ENCODE peak calls at places on chromosome 19, in eight cellular contexts. One of them, this sample, is unnamed. For H3K27me3, the result is how much of the 10 kb centered on the place peaks cover.

GRCh38 chr19:19643158-19644053 is at the start of gene GMIP:
- DNase-seq in stomach: peak
- DNase-seq in K562: peak
- DNase-seq in spleen: peak
- DNase-seq in GM23338: peak
- DNase-seq in transverse colon: peak
- DNase-seq in HL-60: peak
- DNase-seq in esophagus muscularis mucosa: peak
- DNase-seq in this sample: peak

GRCh38 chr19:3336680-3337523 is 29.5 kb upstream of the NFIC start:
- DNase-seq in GM23338: no peak
- DNase-seq in K562: no peak
- DNase-seq in HL-60: no peak
- DNase-seq in spleen: no peak
- DNase-seq in stomach: peak
- DNase-seq in transverse colon: peak
- DNase-seq in esophagus muscularis mucosa: peak
- DNase-seq in this sample: peak

GRCh38 chr19:46878613-46879375 is 18.0 kb downstream of the ARHGAP35 start:
- DNase-seq in esophagus muscularis mucosa: no peak
- DNase-seq in K562: no peak
- DNase-seq in spleen: no peak
- DNase-seq in transverse colon: no peak
- DNase-seq in stomach: no peak
- DNase-seq in GM23338: no peak
- DNase-seq in HL-60: no peak
- DNase-seq in this sample: peak

GRCh38 chr19:17107546-17108452 is 32.2 kb downstream of the MYO9B start:
- DNase-seq in transverse colon: peak
- DNase-seq in K562: no peak
- DNase-seq in spleen: peak
- DNase-seq in stomach: peak
- DNase-seq in GM23338: no peak
- DNase-seq in HL-60: no peak
- DNase-seq in esophagus muscularis mucosa: no peak
- DNase-seq in this sample: peak

GRCh38 chr19:2250765-2251576 is 1.8 kb downstream of the AMH start:
- DNase-seq in spleen: no peak
- DNase-seq in stomach: no peak
- DNase-seq in esophagus muscularis mucosa: no peak
- DNase-seq in GM23338: peak
- DNase-seq in transverse colon: no peak
- DNase-seq in K562: no peak
- DNase-seq in HL-60: no peak
- DNase-seq in this sample: no peak

GRCh38 chr19:13783565-13784500 is 9.6 kb downstream of the C19orf53 start:
- DNase-seq in stomach: no peak
- DNase-seq in K562: no peak
- DNase-seq in esophagus muscularis mucosa: no peak
- DNase-seq in spleen: no peak
- DNase-seq in transverse colon: no peak
- DNase-seq in HL-60: no peak
- DNase-seq in GM23338: no peak
- DNase-seq in this sample: peak

GRCh38 chr19:44757735-44758505 is 9.4 kb downstream of the BCL3 start:
- DNase-seq in K562: no peak
- DNase-seq in stomach: peak
- DNase-seq in esophagus muscularis mucosa: no peak
- DNase-seq in spleen: peak
- DNase-seq in HL-60: no peak
- DNase-seq in transverse colon: peak
- DNase-seq in GM23338: peak
- DNase-seq in this sample: peak

GRCh38 chr19:45166723-45167252 is 6.0 kb upstream of the NKPD1 start:
- DNase-seq in spleen: peak
- DNase-seq in transverse colon: no peak
- DNase-seq in K562: no peak
- DNase-seq in stomach: no peak
- DNase-seq in GM23338: peak
- DNase-seq in esophagus muscularis mucosa: no peak
- DNase-seq in HL-60: no peak
- DNase-seq in this sample: no peak

GRCh38 chr19:9835507-9835949 is 410 bp downstream of the PIN1 start:
- DNase-seq in GM23338: no peak
- DNase-seq in stomach: no peak
- DNase-seq in esophagus muscularis mucosa: no peak
- DNase-seq in spleen: no peak
- DNase-seq in transverse colon: peak
- DNase-seq in HL-60: no peak
- DNase-seq in K562: peak
- DNase-seq in this sample: no peak

GRCh38 chr19:58009666-58010301 is 7.2 kb upstream of the ZNF606 start:
- DNase-seq in transverse colon: peak
- DNase-seq in esophagus muscularis mucosa: no peak
- DNase-seq in spleen: peak
- DNase-seq in GM23338: peak
- DNase-seq in K562: peak
- DNase-seq in stomach: peak
- DNase-seq in HL-60: peak
- DNase-seq in this sample: peak

GRCh38 chr19:16867211-16867610 is 21.6 kb upstream of the F2RL3 start:
- DNase-seq in HL-60: no peak
- DNase-seq in esophagus muscularis mucosa: no peak
- DNase-seq in transverse colon: no peak
- DNase-seq in K562: no peak
- DNase-seq in GM23338: no peak
- DNase-seq in stomach: no peak
- DNase-seq in spleen: no peak
- DNase-seq in this sample: no peak

GRCh38 chr19:3335431-3336350 is 30.7 kb upstream of the NFIC start:
- DNase-seq in stomach: peak
- DNase-seq in K562: no peak
- DNase-seq in esophagus muscularis mucosa: peak
- DNase-seq in HL-60: no peak
- DNase-seq in spleen: no peak
- DNase-seq in transverse colon: peak
- DNase-seq in GM23338: no peak
- DNase-seq in this sample: no peak

GRCh38 chr19:48964205-48965032 is 690 bp upstream of the FTL start:
- DNase-seq in HL-60: no peak
- DNase-seq in K562: no peak
- DNase-seq in esophagus muscularis mucosa: no peak
- DNase-seq in spleen: no peak
- DNase-seq in transverse colon: peak
- DNase-seq in stomach: peak
- DNase-seq in GM23338: peak
- DNase-seq in this sample: no peak

GRCh38 chr19:53177986-53178385 is 15.2 kb downstream of the ZNF665 start:
- DNase-seq in K562: no peak
- DNase-seq in esophagus muscularis mucosa: no peak
- DNase-seq in HL-60: no peak
- DNase-seq in GM23338: peak
- DNase-seq in transverse colon: no peak
- DNase-seq in spleen: no peak
- DNase-seq in stomach: no peak
- DNase-seq in this sample: no peak

GRCh38 chr19:7865262-7865911 is 8.8 kb downstream of the PRR36 start:
- DNase-seq in spleen: no peak
- DNase-seq in esophagus muscularis mucosa: no peak
- DNase-seq in HL-60: no peak
- DNase-seq in K562: peak
- DNase-seq in GM23338: peak
- DNase-seq in stomach: no peak
- DNase-seq in transverse colon: no peak
- DNase-seq in this sample: no peak

GRCh38 chr19:18479964-18480723 is 41.7 kb downstream of the ELL start:
- DNase-seq in HL-60: no peak
- DNase-seq in esophagus muscularis mucosa: peak
- DNase-seq in spleen: peak
- DNase-seq in stomach: peak
- DNase-seq in GM23338: no peak
- DNase-seq in transverse colon: peak
- DNase-seq in K562: no peak
- DNase-seq in this sample: peak

GRCh38 chr19:53086949-53087348 is 16.3 kb downstream of the ZNF160 start:
- DNase-seq in HL-60: no peak
- DNase-seq in transverse colon: no peak
- DNase-seq in esophagus muscularis mucosa: no peak
- DNase-seq in spleen: peak
- DNase-seq in K562: no peak
- DNase-seq in GM23338: no peak
- DNase-seq in stomach: no peak
- DNase-seq in this sample: peak

GRCh38 chr19:55165952-55166529 is 372 bp downstream of the DNAAF3 start:
- DNase-seq in HL-60: no peak
- DNase-seq in esophagus muscularis mucosa: no peak
- DNase-seq in GM23338: peak
- DNase-seq in K562: peak
- DNase-seq in transverse colon: peak
- DNase-seq in spleen: peak
- DNase-seq in stomach: peak
- DNase-seq in this sample: peak

GRCh38 chr19:38425810-38426466 is at the start of gene RASGRP4:
- DNase-seq in transverse colon: peak
- DNase-seq in stomach: no peak
- DNase-seq in K562: peak
- DNase-seq in HL-60: peak
- DNase-seq in esophagus muscularis mucosa: no peak
- DNase-seq in GM23338: peak
- DNase-seq in spleen: peak
- DNase-seq in this sample: no peak
- H3K27me3 ChIP-seq in transverse colon: under half
- H3K27me3 ChIP-seq in stomach: under half
- H3K27me3 ChIP-seq in K562: under half
- H3K27me3 ChIP-seq in HL-60: under half
- H3K27me3 ChIP-seq in esophagus muscularis mucosa: under half
- H3K27me3 ChIP-seq in GM23338: under half
- H3K27me3 ChIP-seq in spleen: under half
- H3K27me3 ChIP-seq in this sample: under half

DNA sequence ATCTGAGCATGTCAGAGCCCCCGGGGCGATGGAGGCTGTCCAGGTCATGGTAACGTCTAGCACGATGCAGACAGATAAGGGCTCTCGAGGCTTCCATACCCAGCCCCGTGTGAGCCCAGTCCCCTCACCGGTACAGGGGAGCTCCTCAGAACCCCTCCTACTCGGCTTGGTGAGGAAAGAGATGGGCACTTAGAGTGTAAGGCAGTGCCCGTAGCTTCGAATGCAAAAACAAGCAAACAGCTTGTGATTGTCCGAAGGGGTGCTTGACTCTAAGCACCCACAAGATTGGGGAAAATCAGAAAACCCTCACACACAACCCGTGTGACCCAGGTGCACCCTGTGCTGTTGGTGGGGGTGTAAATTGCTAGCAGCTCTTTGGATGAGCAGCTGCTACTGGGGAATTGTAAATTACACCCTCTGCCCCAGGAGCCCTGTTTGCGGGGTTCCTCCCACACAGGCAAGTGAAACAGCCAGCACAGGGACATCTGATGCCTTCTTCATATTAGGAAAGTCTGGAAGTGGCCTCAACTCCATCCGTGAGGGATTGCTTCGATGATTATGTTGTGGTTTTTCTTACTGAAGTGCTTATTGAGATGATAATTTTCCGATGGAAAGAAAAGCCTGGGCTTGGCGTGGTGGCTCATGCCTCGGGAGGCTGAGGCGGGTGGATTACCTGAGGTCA is 920 bp upstream of the PSPN start:
- DNase-seq in spleen: no peak
- DNase-seq in GM23338: no peak
- DNase-seq in K562: no peak
- DNase-seq in esophagus muscularis mucosa: no peak
- DNase-seq in HL-60: no peak
- DNase-seq in stomach: no peak
- DNase-seq in transverse colon: no peak
- DNase-seq in this sample: no peak
- TF ChIP-seq POLR2AphosphoS5 in spleen: no peak
- TF ChIP-seq POLR2AphosphoS5 in GM23338: no peak
- TF ChIP-seq POLR2AphosphoS5 in K562: no peak
- TF ChIP-seq POLR2AphosphoS5 in esophagus muscularis mucosa: no peak
- TF ChIP-seq POLR2AphosphoS5 in HL-60: no peak
- TF ChIP-seq POLR2AphosphoS5 in stomach: no peak
- TF ChIP-seq POLR2AphosphoS5 in transverse colon: no peak
- TF ChIP-seq POLR2AphosphoS5 in this sample: no peak

GRCh38 chr19:40366697-40367561 is 18.4 kb downstream of the PLD3 start:
- DNase-seq in GM23338: peak
- DNase-seq in HL-60: no peak
- DNase-seq in K562: peak
- DNase-seq in esophagus muscularis mucosa: no peak
- DNase-seq in spleen: no peak
- DNase-seq in transverse colon: no peak
- DNase-seq in stomach: no peak
- DNase-seq in this sample: no peak
- H3K27me3 ChIP-seq in GM23338: under half
- H3K27me3 ChIP-seq in HL-60: under half
- H3K27me3 ChIP-seq in K562: under half
- H3K27me3 ChIP-seq in esophagus muscularis mucosa: under half
- H3K27me3 ChIP-seq in spleen: under half
- H3K27me3 ChIP-seq in transverse colon: under half
- H3K27me3 ChIP-seq in stomach: under half
- H3K27me3 ChIP-seq in this sample: under half

GRCh38 chr19:32908641-32909190 is 39.1 kb upstream of the SLC7A9 start:
- DNase-seq in K562: no peak
- DNase-seq in esophagus muscularis mucosa: no peak
- DNase-seq in HL-60: no peak
- DNase-seq in spleen: no peak
- DNase-seq in stomach: no peak
- DNase-seq in GM23338: no peak
- DNase-seq in transverse colon: no peak
- DNase-seq in this sample: no peak

GRCh38 chr19:32910094-32910493 is 40.5 kb upstream of the SLC7A9 start:
- DNase-seq in K562: no peak
- DNase-seq in HL-60: no peak
- DNase-seq in GM23338: no peak
- DNase-seq in spleen: no peak
- DNase-seq in transverse colon: no peak
- DNase-seq in esophagus muscularis mucosa: no peak
- DNase-seq in stomach: no peak
- DNase-seq in this sample: no peak

GRCh38 chr19:32911467-32911866 is 41.9 kb upstream of the SLC7A9 start:
- DNase-seq in spleen: no peak
- DNase-seq in transverse colon: no peak
- DNase-seq in HL-60: no peak
- DNase-seq in K562: no peak
- DNase-seq in stomach: no peak
- DNase-seq in esophagus muscularis mucosa: no peak
- DNase-seq in GM23338: no peak
- DNase-seq in this sample: no peak

GRCh38 chr19:32909257-32909656 is 39.7 kb upstream of the SLC7A9 start:
- DNase-seq in K562: no peak
- DNase-seq in GM23338: no peak
- DNase-seq in esophagus muscularis mucosa: no peak
- DNase-seq in spleen: no peak
- DNase-seq in transverse colon: no peak
- DNase-seq in HL-60: no peak
- DNase-seq in stomach: no peak
- DNase-seq in this sample: no peak

DNA sequence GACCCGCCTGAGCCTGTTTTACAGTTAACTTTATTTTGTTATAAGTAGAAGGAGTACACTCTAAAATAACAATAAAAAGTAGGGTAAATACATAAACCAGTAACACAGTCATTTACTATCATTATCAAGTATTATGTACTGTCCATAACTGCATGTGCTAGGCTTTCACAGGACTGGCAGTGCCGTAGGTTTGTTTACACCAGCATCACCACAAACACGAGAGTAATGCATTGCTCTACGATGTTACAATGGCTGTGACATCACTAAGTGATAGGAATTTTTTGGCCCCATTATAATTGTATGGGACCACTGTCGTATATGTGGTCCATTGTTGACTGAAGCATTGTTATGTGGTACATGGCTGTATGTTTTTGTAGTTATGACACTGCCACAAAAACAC is 41.3 kb upstream of the SLC7A9 start:
- DNase-seq in HL-60: no peak
- DNase-seq in esophagus muscularis mucosa: no peak
- DNase-seq in spleen: no peak
- DNase-seq in K562: no peak
- DNase-seq in transverse colon: no peak
- DNase-seq in GM23338: no peak
- DNase-seq in stomach: no peak
- DNase-seq in this sample: no peak
- TF ChIP-seq POLR2AphosphoS5 in HL-60: no peak
- TF ChIP-seq POLR2AphosphoS5 in esophagus muscularis mucosa: no peak
- TF ChIP-seq POLR2AphosphoS5 in spleen: no peak
- TF ChIP-seq POLR2AphosphoS5 in K562: no peak
- TF ChIP-seq POLR2AphosphoS5 in transverse colon: no peak
- TF ChIP-seq POLR2AphosphoS5 in GM23338: no peak
- TF ChIP-seq POLR2AphosphoS5 in stomach: no peak
- TF ChIP-seq POLR2AphosphoS5 in this sample: no peak